ENCODE peak calls at places on chromosomes 13 and 19, in five cellular contexts. U is H9, V is neuronal stem cell, O is mesenchymal stem cell, M is trophoblast cell. I is an unnamed sample.

GRCh38 chr13:57595775-57596174 is 35.8 kb upstream of the PCDH17 start:
- DNase-seq in U (no peak), V (no peak), O (no peak), M (no peak), I (no peak)

GRCh38 chr13:109156181-109156935 is 526.9 kb downstream of the MYO16 start:
- DNase-seq in U (no peak), V (no peak), O (peak; percentile 85), M (peak; percentile 59), I (no peak)

GRCh38 chr19:2547721-2548120 is 71.8 kb downstream of the GADD45B start:
- DNase-seq in U (no peak), V (no peak), O (no peak), M (no peak), I (no peak)

GRCh38 chr19:7926727-7927604 is 1.0 kb upstream of the CTXN1 start:
- DNase-seq in U (no peak), V (no peak), O (no peak), M (no peak), I (no peak)

GRCh38 chr19:7395360-7395781 is 46.6 kb downstream of the ARHGEF18 start:
- DNase-seq in U (no peak), V (no peak), O (peak; percentile 26), M (no peak), I (peak; percentile 52)

GRCh38 chr13:71517004-71517403 is 350.0 kb downstream of the DACH1 start:
- DNase-seq in U (no peak), V (no peak), O (peak; percentile 42), M (no peak), I (no peak)

GRCh38 chr19:38210458-38210987 is 13.5 kb downstream of the DPF1 start:
- DNase-seq in U (peak; percentile 92), V (peak; percentile 87), O (peak; percentile 38), M (no peak), I (no peak)

GRCh38 chr13:74040200-74040599 is 94.0 kb downstream of the KLF12 start:
- DNase-seq in U (peak; percentile 88), V (peak; percentile 48), O (peak; percentile 52), M (peak; percentile 10), I (peak; percentile 58)

GRCh38 chr13:112994084-112994780 is 25.2 kb downstream of the MCF2L start:
- DNase-seq in U (no peak), V (no peak), O (no peak), M (no peak), I (no peak)

GRCh38 chr13:78875792-78876580 is 217.0 kb upstream of the OBI1 start:
- DNase-seq in U (peak; percentile 75), V (no peak), O (no peak), M (no peak), I (peak; percentile 59)

GRCh38 chr19:7550987-7551761 is 15.7 kb downstream of the PNPLA6 start:
- DNase-seq in U (peak; percentile 98), V (peak; percentile 90), O (peak; percentile 21), M (peak; percentile 84), I (peak; percentile 93)

GRCh38 chr13:90454002-90454636 is 893.4 kb upstream of the MIR17HG start:
- DNase-seq in U (no peak), V (no peak), O (no peak), M (no peak), I (no peak)

GRCh38 chr13:75357576-75358295 is 124.2 kb downstream of the TBC1D4 start:
- DNase-seq in U (peak; percentile 68), V (peak; percentile 20), O (peak; percentile 62), M (no peak), I (peak; percentile 53)

GRCh38 chr19:34274827-34275625 is 20.7 kb downstream of the GARRE1 start:
- DNase-seq in U (no peak), V (no peak), O (peak; percentile 79), M (peak; percentile 22), I (no peak)

GRCh38 chr13:51697855-51698254 is 106.1 kb downstream of the DHRS12 start:
- DNase-seq in U (no peak), V (no peak), O (peak; percentile 20), M (no peak), I (no peak)

GRCh38 chr13:51698352-51698751 is 105.6 kb downstream of the DHRS12 start:
- DNase-seq in U (no peak), V (no peak), O (no peak), M (no peak), I (no peak)

DNA sequence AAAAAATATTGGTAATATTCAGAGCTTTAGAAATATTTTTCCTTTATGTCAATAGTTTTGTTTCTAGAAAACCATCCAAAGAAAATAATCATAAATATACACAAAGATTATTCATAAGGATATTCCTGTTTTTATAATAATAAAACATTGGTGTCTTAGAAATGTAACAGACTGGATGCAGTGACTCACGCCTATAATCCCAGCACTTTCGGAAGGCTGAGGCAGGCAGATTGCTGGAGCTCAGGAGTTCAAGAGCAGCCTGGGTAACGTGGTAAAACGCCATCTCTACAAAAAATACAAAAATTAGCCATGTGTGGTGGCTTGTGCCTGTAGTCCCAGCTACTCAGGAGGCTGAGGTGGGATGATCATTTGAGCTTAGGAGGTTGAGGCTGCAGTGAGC is 106.8 kb downstream of the DHRS12 start:
- DNase-seq in U (no peak), V (no peak), O (peak; percentile 23), M (no peak), I (no peak)
- H2BK12ac ChIP-seq in U (no peak overlapping the region), V (no peak overlapping the region), O (no peak overlapping the region), M (no peak overlapping the region), I (no peak overlapping the region)

GRCh38 chr19:19145281-19145999 is 7.2 kb upstream of the TMEM161A start:
- DNase-seq in U (no peak), V (no peak), O (no peak), M (no peak), I (no peak)

GRCh38 chr19:19146865-19147264 is 8.6 kb upstream of the TMEM161A start:
- DNase-seq in U (no peak), V (no peak), O (no peak), M (no peak), I (no peak)

GRCh38 chr19:19147344-19147743 is 9.1 kb upstream of the TMEM161A start:
- DNase-seq in U (no peak), V (no peak), O (no peak), M (no peak), I (no peak)

GRCh38 chr19:19149402-19149801 is 11.1 kb upstream of the TMEM161A start:
- DNase-seq in U (no peak), V (no peak), O (no peak), M (no peak), I (no peak)

GRCh38 chr19:19146000-19146608 is 7.8 kb upstream of the TMEM161A start:
- DNase-seq in U (peak; percentile 89), V (peak; percentile 76), O (peak; percentile 56), M (peak; percentile 45), I (peak; percentile 67)
- H2BK120ac ChIP-seq in U (no peak overlapping the region), V (no peak overlapping the region), O (no peak overlapping the region), M (no peak overlapping the region), I (no peak overlapping the region)

GRCh38 chr19:54356444-54357056 is 8.2 kb downstream of the LAIR1 start:
- DNase-seq in U (no peak), V (no peak), O (no peak), M (no peak), I (no peak)
- H2BK12ac ChIP-seq in U (no peak overlapping the region), V (no peak overlapping the region), O (no peak overlapping the region), M (no peak overlapping the region), I (no peak overlapping the region)

DNA sequence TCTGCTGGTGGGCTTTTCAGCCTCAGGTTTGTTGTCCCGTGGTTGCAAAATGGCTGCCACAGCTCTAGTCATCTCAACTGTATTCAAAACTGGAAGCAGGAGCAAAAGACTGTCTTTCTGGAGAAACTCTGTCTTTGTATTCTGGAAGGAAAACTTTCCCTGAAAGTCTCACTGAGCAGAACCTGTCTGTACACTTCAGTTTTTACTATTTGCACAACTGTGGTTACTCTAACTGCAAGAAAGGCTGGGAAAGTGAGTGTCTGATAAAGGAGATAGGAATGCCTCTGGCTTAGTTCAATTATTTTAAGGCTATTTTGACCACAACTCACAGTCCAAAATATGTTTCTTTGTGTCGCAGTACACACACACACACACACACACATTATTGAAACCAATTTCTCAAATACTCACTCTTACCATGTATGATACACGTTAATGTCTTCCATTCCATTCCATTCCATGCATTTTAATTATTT is 49.7 kb upstream of the EHD2 start:
- DNase-seq in U (no peak), V (no peak), O (peak; percentile 97), M (peak; percentile 54), I (no peak)
- H2BK120ac ChIP-seq in U (no peak overlapping the region), V (no peak overlapping the region), O (no peak overlapping the region), M (peak overlapping the region; percentile 21), I (no peak overlapping the region)

GRCh38 chr13:52012512-52012836 is 276 bp downstream of the ALG11 start:
- DNase-seq in U (no peak), V (no peak), O (no peak), M (no peak), I (no peak)
- H2BK12ac ChIP-seq in U (no peak overlapping the region), V (no peak overlapping the region), O (no peak overlapping the region), M (no peak overlapping the region), I (no peak overlapping the region)